ENCODE peak calls at places on chromosomes 16 and 17, in seven cellular contexts. K is thoracic aorta, S is nephron progenitor cell, A is progenitor cell of endocrine pancreas, H is type B pancreatic cell, I is psoas muscle, Z is stomach. B is an unnamed sample.

GRCh38 chr17:50076221-50076590 is 18.9 kb upstream of the PDK2 start:
- DNase-seq in S (no peak), H (no peak), Z (no peak), A (no peak), K (no peak), I (no peak), B (no peak)

GRCh38 chr17:76262732-76263344 is 2.3 kb upstream of the UBALD2 start:
- DNase-seq in S (no peak), A (no peak), H (no peak), Z (peak), K (no peak), I (peak), B (no peak)

GRCh38 chr17:60401819-60402218 is 9.9 kb upstream of the USP32 start:
- DNase-seq in S (no peak), I (no peak), Z (no peak), H (no peak), A (no peak), K (no peak), B (no peak)

GRCh38 chr16:89309438-89310122 is 92.1 kb downstream of the ZNF778 start:
- DNase-seq in S (no peak), A (no peak), H (no peak), K (no peak), Z (no peak), I (no peak), B (no peak)

GRCh38 chr16:79971237-79971572 is 370.7 kb upstream of the MAF start:
- DNase-seq in H (no peak), I (no peak), S (no peak), Z (no peak), K (no peak), A (no peak), B (no peak)

GRCh38 chr17:27535975-27536374 is 79.7 kb downstream of the KSR1 start:
- DNase-seq in K (no peak), H (no peak), A (no peak), S (no peak), I (no peak), Z (no peak), B (no peak)

GRCh38 chr17:78041401-78042179 is 83.1 kb downstream of the TNRC6C start:
- DNase-seq in A (no peak), K (no peak), Z (no peak), I (no peak), H (no peak), S (no peak), B (no peak)

GRCh38 chr17:27817731-27818130 is 17.4 kb upstream of the NOS2 start:
- DNase-seq in K (no peak), A (no peak), Z (no peak), I (no peak), S (no peak), H (no peak), B (no peak)

GRCh38 chr17:73569758-73570319 is 74.4 kb downstream of the SDK2 start:
- DNase-seq in H (no peak), Z (no peak), K (no peak), A (no peak), I (no peak), S (no peak), B (no peak)

GRCh38 chr17:65572581-65573282 is 11.3 kb upstream of the AXIN2 start:
- DNase-seq in S (peak), I (no peak), H (no peak), Z (no peak), K (no peak), A (no peak), B (no peak)

GRCh38 chr17:57785032-57785431 is 39.9 kb upstream of the CCDC182 start:
- DNase-seq in K (no peak), H (no peak), A (no peak), S (no peak), Z (no peak), I (no peak), B (no peak)

GRCh38 chr16:23678430-23679273 is at the start of gene PLK1:
- DNase-seq in Z (peak), S (peak), H (peak), I (peak), A (peak), K (peak), B (peak)

GRCh38 chr16:2983706-2984136 is 3.5 kb upstream of the PKMYT1 start:
- DNase-seq in Z (peak), S (peak), H (peak), A (peak), I (peak), K (peak), B (peak)

GRCh38 chr16:30018731-30019158 is 4.3 kb upstream of the C16orf92 start:
- DNase-seq in Z (no peak), A (no peak), I (no peak), H (no peak), S (no peak), K (no peak), B (no peak)

GRCh38 chr17:31491794-31492171 is 100.3 kb downstream of the RAB11FIP4 start:
- DNase-seq in H (no peak), Z (no peak), I (no peak), S (no peak), A (no peak), K (no peak), B (no peak)

GRCh38 chr16:30116291-30117207 is 3.2 kb upstream of the GDPD3 start:
- DNase-seq in Z (no peak), I (no peak), H (no peak), S (no peak), K (no peak), A (no peak), B (no peak)

GRCh38 chr17:56821847-56822534 is 11.7 kb downstream of the C17orf67 start:
- DNase-seq in K (no peak), Z (no peak), I (no peak), S (no peak), A (no peak), H (no peak), B (no peak)

GRCh38 chr16:24118126-24118821 is 137.9 kb upstream of the CACNG3 start:
- DNase-seq in A (no peak), Z (no peak), I (no peak), S (no peak), H (no peak), K (no peak), B (no peak)

GRCh38 chr17:35127751-35128514 is 6.5 kb downstream of the FNDC8 start:
- DNase-seq in A (no peak), H (no peak), Z (no peak), K (no peak), I (peak), S (no peak), B (no peak)

GRCh38 chr17:16491703-16492612 is at the start of gene LRRC75A:
- DNase-seq in K (no peak), S (peak), Z (peak), A (peak), I (peak), H (peak), B (no peak)

GRCh38 chr17:60514053-60514452 is 12.0 kb downstream of the APPBP2 start:
- DNase-seq in I (no peak), A (no peak), S (no peak), H (no peak), K (no peak), Z (no peak), B (no peak)

GRCh38 chr17:79892457-79893236 is 53.4 kb upstream of the CBX4 start:
- DNase-seq in I (no peak), K (no peak), Z (peak), S (no peak), H (no peak), A (no peak), B (no peak)

GRCh38 chr17:45942284-45942683 is 47.9 kb downstream of the MAPT start:
- DNase-seq in A (no peak), K (peak), I (peak), Z (peak), H (no peak), S (no peak), B (peak)

GRCh38 chr17:29151567-29151966 is 28.6 kb downstream of the MYO18A start:
- DNase-seq in K (no peak), Z (no peak), H (no peak), I (no peak), A (no peak), S (no peak), B (no peak)

GRCh38 chr17:57121308-57122042 is 36.4 kb downstream of the AKAP1 start:
- DNase-seq in S (peak), K (no peak), A (peak), Z (peak), I (no peak), H (no peak), B (no peak)

GRCh38 chr17:69314246-69315030 is 12.5 kb downstream of the ABCA5 start:
- DNase-seq in Z (no peak), I (no peak), K (no peak), H (no peak), A (no peak), S (no peak), B (no peak)

GRCh38 chr17:80018917-80019651 is 16.6 kb downstream of the TBC1D16 start:
- DNase-seq in A (no peak), I (no peak), S (no peak), H (no peak), K (no peak), Z (no peak), B (no peak)

GRCh38 chr17:27158390-27158789 is 135.5 kb upstream of the WSB1 start:
- DNase-seq in I (no peak), A (no peak), S (no peak), Z (no peak), K (no peak), H (no peak), B (peak)

GRCh38 chr17:52885882-52886281 is 727.4 kb upstream of the CA10 start:
- DNase-seq in A (no peak), S (no peak), K (no peak), Z (no peak), H (no peak), I (no peak), B (no peak)

GRCh38 chr17:4622375-4622774 is 19.1 kb downstream of the ALOX15 start:
- DNase-seq in K (no peak), H (no peak), A (no peak), I (no peak), Z (no peak), S (no peak), B (no peak)

GRCh38 chr17:75557075-75557851 is 30.3 kb upstream of the MYO15B start:
- DNase-seq in H (no peak), I (no peak), K (no peak), Z (peak), S (peak), A (peak), B (no peak)

GRCh38 chr16:85027968-85028637 is 508 bp downstream of the KIAA0513 start:
- DNase-seq in I (no peak), Z (no peak), A (no peak), K (no peak), H (no peak), S (no peak), B (peak)

GRCh38 chr17:61414141-61414935 is 14.7 kb downstream of the TBX2 start:
- DNase-seq in S (no peak), I (no peak), Z (peak), H (no peak), K (no peak), A (no peak), B (peak)

GRCh38 chr17:18988546-18989173 is 15.9 kb downstream of the FAM83G start:
- DNase-seq in K (no peak), S (no peak), I (no peak), H (no peak), A (no peak), Z (peak), B (no peak)

GRCh38 chr16:9159839-9160550 is 68.6 kb downstream of the HAPSTR1 start:
- DNase-seq in K (no peak), I (no peak), S (peak), Z (peak), H (peak), A (peak), B (no peak)

DNA sequence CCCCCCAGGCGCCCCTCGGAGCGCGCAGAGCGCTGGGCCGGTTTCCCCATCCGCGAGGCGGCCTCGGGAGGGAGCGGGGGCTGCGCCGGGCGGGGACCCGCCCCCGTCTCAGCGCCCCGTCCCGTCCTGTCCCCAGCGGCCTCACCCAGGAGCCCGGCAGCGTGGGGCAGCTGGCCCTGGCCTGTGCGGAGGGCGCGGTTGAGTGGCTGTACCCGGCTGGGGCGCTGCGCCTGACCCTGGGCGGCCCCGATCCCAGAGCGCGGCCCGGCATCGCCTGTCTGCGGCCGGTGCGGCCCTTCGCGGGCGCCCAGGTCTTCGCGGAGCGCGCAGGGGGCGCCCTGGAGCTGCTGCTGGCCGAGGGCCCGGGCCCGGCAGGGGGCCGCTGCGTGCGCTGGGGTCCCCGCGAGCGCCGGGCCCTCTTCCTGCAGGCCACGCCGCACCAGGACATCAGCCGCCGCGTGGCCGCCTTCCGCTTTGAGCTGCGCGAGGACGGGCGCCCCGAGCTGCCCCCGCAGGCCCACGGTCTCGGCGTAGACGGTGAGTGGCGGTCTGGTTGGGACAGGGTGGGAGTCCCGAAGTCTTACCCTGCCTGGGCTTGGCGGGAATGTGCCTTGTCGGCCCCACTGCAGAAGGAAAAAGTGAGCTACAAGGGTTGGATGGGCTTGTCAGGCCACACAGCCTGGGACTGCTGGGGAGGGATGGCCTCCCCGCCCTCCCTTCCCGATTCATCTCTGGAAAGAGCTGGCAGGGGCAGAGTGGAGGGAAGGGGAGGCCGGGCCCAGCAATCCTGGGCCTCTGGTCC is 731 bp downstream of the METRN start:
- DNase-seq in I (no peak), S (peak), Z (no peak), A (no peak), K (no peak), H (no peak), B (no peak)
- TF ChIP-seq CTCF in I (no peak), S (no peak), Z (no peak), A (peak), K (no peak), H (peak), B (no peak)

GRCh38 chr16:21300309-21301167 is 22.4 kb upstream of the CRYM start:
- DNase-seq in I (peak), Z (peak), A (peak), K (peak), S (peak), H (peak), B (peak)

GRCh38 chr16:21302898-21303528 is 24.9 kb upstream of the CRYM start:
- DNase-seq in H (no peak), S (no peak), Z (no peak), A (no peak), I (no peak), K (no peak), B (no peak)

GRCh38 chr16:21302454-21302853 is 24.4 kb upstream of the CRYM start:
- DNase-seq in A (no peak), S (no peak), Z (no peak), K (no peak), I (no peak), H (no peak), B (no peak)

GRCh38 chr16:21301895-21302291 is 23.8 kb upstream of the CRYM start:
- DNase-seq in I (no peak), A (no peak), Z (no peak), S (no peak), K (no peak), H (no peak), B (no peak)

DNA sequence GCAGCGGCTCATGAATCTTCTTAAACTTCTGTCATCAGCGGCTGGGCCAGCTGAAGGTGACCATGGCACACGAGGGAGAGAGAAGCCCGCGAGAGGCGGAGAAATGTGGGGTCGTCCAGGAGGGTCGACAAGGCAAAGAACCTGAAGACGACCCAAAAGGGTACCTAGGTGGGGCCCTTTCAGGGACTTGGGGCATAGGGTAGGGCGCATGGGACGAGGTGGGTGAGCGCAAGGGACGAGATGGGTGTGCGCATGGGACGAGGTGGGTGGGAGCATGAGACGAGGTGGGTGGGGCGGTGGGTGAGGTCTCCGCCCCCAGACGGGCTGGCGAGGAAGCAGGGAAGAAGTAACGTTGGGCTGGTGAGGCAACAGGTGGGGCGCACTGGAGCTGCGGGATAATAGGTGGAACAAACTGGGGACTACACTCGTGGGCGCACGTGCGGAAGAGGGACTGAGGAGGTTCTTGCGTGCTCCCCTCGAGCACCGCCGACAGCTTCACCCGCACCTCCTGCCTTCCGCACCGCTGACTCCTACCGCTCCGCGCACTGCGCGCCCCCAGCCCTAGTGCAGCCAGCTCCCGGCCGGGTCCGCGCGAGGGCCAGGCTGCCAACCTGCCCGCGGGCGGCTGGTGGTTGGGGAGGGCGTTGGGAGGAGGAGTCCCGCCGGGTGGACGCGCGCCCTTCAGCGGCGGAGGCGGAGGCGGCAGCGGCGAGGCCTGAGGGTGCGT is 23.2 kb upstream of the CRYM start:
- DNase-seq in A (peak), K (peak), S (peak), I (peak), Z (peak), H (no peak), B (peak)
- TF ChIP-seq CTCF in A (peak), K (peak), S (no peak), I (no peak), Z (peak), H (peak), B (peak)

GRCh38 chr17:40888321-40888720 is 3.3 kb upstream of the KRT20 start:
- DNase-seq in A (no peak), S (no peak), K (no peak), I (no peak), H (no peak), Z (no peak), B (no peak)

GRCh38 chr17:40886090-40886489 is 1.0 kb upstream of the KRT20 start:
- DNase-seq in H (no peak), K (no peak), I (no peak), A (no peak), S (no peak), Z (no peak), B (no peak)

GRCh38 chr17:40883960-40884359 is 1.1 kb downstream of the KRT20 start:
- DNase-seq in K (no peak), H (no peak), I (no peak), S (no peak), A (no peak), Z (no peak), B (no peak)

GRCh38 chr17:40883031-40883430 is 2.0 kb downstream of the KRT20 start:
- DNase-seq in S (no peak), A (no peak), I (no peak), H (no peak), Z (no peak), K (no peak), B (no peak)

DNA sequence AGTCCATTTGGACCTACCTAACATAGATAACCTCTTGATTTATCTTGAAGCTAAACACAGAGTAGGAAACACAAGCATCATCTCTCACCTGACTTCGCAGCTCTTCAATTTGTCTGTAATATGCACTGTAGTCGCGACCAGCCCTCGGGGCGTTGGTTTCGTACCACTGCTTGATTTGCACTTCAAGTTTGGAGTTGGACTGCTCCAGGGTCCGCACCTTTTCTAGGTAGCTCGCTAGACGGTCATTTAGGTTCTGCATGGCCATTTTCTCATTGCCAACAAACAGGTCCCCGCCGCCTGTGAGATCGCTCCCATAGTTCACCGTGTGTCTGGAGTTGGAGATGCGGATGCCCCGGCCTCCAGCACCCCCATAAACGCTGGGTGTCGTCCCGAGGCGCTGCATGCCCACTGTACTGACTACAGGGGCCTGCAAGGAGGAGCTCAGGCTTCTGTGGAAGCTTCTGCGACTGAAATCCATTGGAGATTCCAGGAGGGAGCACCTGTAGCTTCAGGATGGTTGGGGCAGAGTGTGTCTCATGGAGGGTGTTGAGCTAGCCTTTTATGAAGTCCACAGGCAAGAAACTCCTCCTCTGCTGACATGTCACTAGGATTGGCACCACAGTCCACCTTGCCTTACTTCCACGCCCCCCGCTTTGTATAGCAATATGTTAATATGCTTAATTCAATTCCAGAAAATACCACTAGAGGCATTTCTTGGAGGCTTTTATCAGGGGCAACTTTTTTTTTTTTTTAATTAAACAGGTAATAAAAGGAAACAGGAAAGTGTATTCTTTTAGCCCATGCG is at the start of gene KRT20:
- DNase-seq in K (no peak), H (no peak), S (no peak), I (no peak), A (no peak), Z (no peak), B (no peak)
- TF ChIP-seq CTCF in K (no peak), H (peak), S (no peak), I (no peak), A (peak), Z (no peak), B (peak)

DNA sequence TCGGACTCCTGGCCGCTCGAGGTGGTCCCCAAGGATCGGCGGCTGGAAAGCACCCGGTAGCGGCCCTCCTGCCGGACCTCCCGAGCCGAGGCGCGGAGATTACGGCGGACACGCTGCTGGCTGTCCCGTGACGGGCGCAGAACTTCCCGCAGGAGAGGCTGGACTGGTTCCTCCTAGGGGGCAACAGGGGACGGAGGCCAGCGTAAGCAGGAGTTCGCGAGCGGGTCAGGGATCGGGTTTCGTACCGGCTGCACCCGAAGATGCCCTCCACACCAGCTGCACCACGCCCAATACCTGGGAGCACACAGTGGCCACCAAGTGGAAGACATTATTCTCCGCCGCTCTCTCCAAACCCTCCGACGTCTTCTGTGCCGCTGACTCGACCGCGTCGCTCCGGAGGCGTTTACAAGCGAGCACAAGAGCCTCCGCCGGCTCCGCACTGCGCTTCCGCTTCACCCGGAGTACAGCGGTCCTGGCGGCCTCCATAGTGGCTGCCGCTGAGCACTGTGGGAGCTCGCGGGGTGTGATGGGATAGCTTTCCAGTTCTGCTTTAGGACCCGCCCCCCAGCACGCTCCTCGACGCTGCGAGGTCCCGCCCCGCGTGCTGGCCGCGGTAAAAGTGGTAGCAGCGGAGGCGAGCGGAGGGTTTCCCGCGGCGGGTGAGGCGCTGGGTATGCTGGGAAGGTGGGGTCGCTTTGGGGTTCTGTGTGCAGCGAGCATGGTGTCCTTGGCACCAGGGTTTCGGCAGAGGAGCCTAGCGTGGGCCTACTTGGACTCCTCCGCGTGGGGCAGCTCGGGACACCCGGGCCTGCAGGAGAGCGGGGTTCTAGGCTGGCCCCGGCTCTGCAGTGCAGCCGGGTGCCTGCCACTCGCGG is at the start of the genes PRMT7 and SLC7A6OS:
- DNase-seq in A (peak), S (peak), Z (peak), I (peak), H (peak), K (peak), B (peak)
- TF ChIP-seq CTCF in A (no peak), S (no peak), Z (no peak), I (peak), H (peak), K (peak), B (peak)

B was measured in suprapubic skin.